ENCODE peak calls at places on chromosomes 13 and 19, in eight cellular contexts. M is Caco-2; E is IMR-90; N is RWPE2; F is uterus; H is left lung; X is hepatocyte; U is CD4-positive, CD25-positive, alpha-beta regulatory T cell. B is an unnamed sample.

GRCh38 chr19:33375760-33376159 is 2.3 kb downstream of the CEBPG start:
- DNase-seq in F (peak; percentile 61), N (no peak), X (no peak), H (no peak), E (peak; percentile 51), U (no peak), M (no peak), B (no peak)

GRCh38 chr13:27953671-27954405 is 15.3 kb downstream of the CDX2 start:
- DNase-seq in U (peak; percentile 56), N (no peak), X (peak; percentile 93), F (peak; percentile 56), M (peak; percentile 96), E (peak; percentile 55), H (peak; percentile 66), B (peak; percentile 32)

GRCh38 chr19:35757231-35757748 is 461 bp upstream of the HSPB6 start:
- DNase-seq in N (peak; percentile 61), H (peak; percentile 81), M (peak; percentile 61), X (peak; percentile 92), E (peak; percentile 96), U (no peak), F (peak; percentile 97), B (peak; percentile 20)

GRCh38 chr19:38650180-38650775 is 2.8 kb downstream of the ACTN4 start:
- DNase-seq in F (no peak), E (no peak), X (peak; percentile 54), N (no peak), H (no peak), U (peak; percentile 60), M (no peak), B (no peak)

GRCh38 chr13:95533545-95534135 is 18.9 kb upstream of the CLDN10 start:
- DNase-seq in M (no peak), H (no peak), X (no peak), N (no peak), U (no peak), F (no peak), E (no peak), B (no peak)

GRCh38 chr19:18898081-18898532 is 2.1 kb upstream of the CERS1 start:
- DNase-seq in H (no peak), E (no peak), M (no peak), U (no peak), F (no peak), X (no peak), N (no peak), B (no peak)

GRCh38 chr19:23718802-23719201 is 31.8 kb upstream of the ZNF675 start:
- DNase-seq in N (no peak), H (no peak), F (no peak), X (no peak), E (no peak), M (no peak), U (no peak), B (no peak)

GRCh38 chr13:26476111-26476743 is 81.3 kb upstream of the WASF3 start:
- DNase-seq in M (no peak), E (peak; percentile 50), F (peak; percentile 30), H (no peak), U (no peak), X (peak; percentile 22), N (no peak), B (no peak)

GRCh38 chr13:66111628-66112027 is 1118.5 kb downstream of the PCDH9 start:
- DNase-seq in N (no peak), F (no peak), M (no peak), E (no peak), U (no peak), H (no peak), X (no peak), B (no peak)

GRCh38 chr13:96968027-96968426 is 26.2 kb downstream of the OXGR1 start:
- DNase-seq in N (no peak), X (no peak), H (no peak), E (no peak), U (no peak), M (peak; percentile 23), F (no peak), B (no peak)

GRCh38 chr19:31337007-31337914 is 12.0 kb downstream of the TSHZ3 start:
- DNase-seq in X (no peak), U (no peak), F (no peak), H (no peak), N (no peak), E (no peak), M (no peak), B (no peak)

GRCh38 chr19:44903602-44904425 is 1.8 kb upstream of the APOE start:
- DNase-seq in N (no peak), U (peak; percentile 64), H (peak; percentile 68), E (peak; percentile 49), M (peak; percentile 89), X (peak; percentile 79), F (peak; percentile 73), B (peak; percentile 67)

GRCh38 chr19:4060621-4061177 is 6.0 kb downstream of the ZBTB7A start:
- DNase-seq in M (no peak), F (peak; percentile 36), N (no peak), U (no peak), E (no peak), X (peak; percentile 26), H (no peak), B (no peak)

GRCh38 chr19:947707-948533 is 22.1 kb downstream of the ARID3A start:
- DNase-seq in F (peak; percentile 24), X (peak; percentile 10), N (peak; percentile 45), E (no peak), U (no peak), H (peak; percentile 85), M (no peak), B (no peak)

GRCh38 chr19:17376935-17377600 is at the start of gene PLVAP:
- DNase-seq in N (no peak), U (no peak), H (no peak), X (no peak), M (no peak), E (no peak), F (no peak), B (no peak)

GRCh38 chr19:34733266-34733825 is 697 bp upstream of the ZNF181 start:
- DNase-seq in X (peak; percentile 68), N (no peak), F (no peak), U (no peak), H (peak; percentile 59), E (no peak), M (peak; percentile 64), B (peak; percentile 13)

GRCh38 chr19:4391701-4392543 is 8.4 kb downstream of the SH3GL1 start:
- DNase-seq in U (no peak), N (no peak), F (no peak), M (no peak), X (no peak), E (peak; percentile 91), H (no peak), B (no peak)

GRCh38 chr13:27839809-27840467 is 47.7 kb downstream of the GSX1 start:
- DNase-seq in U (no peak), M (no peak), N (no peak), F (no peak), E (no peak), X (no peak), H (no peak), B (no peak)

GRCh38 chr13:19179916-19180315 is 1.7 kb downstream of the TUBA3C start:
- DNase-seq in M (no peak), N (no peak), X (no peak), U (no peak), E (no peak), F (no peak), H (no peak), B (no peak)
- H3K9me3 ChIP-seq in M (no peaks in the 10 kb centered on the region), N (no peaks in the 10 kb centered on the region), X (no peaks in the 10 kb centered on the region), U (no peaks in the 10 kb centered on the region), E (peaks cover 45% of the 10 kb centered on the region), F (no peaks in the 10 kb centered on the region), H (no peaks in the 10 kb centered on the region), B (no peaks in the 10 kb centered on the region)

DNA sequence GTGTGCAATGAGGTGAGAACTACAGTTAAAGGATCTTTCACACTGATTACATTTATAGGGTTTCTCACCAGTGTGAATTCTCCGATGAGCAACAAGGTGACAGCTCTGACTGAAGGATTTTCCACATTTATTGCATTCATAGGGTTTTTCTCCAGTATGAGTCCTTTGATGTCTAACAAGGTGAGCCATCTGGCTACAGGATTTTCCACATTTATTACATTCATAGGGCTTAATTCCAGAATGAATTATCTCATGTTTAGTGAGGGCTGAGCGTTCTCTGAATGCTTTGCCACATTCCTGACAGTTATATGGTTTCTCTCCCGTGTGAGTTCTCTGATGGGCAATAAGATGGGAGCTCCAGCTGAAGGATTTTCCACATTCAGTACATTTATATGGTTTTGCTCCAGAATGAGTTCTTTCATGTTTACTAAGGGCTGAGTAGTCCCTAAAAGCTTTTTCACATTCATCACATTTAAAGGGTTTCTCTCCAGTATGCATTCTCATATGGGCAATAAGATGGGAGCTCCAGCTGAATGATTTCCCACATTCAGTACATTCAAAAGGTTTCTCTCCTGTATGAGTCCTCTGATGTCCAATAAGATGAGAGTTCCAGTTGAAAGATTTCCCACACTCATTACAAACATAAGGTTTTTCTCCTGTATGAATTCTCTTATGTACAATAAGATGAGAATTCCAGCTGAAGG is 4.4 kb upstream of the C19orf18 start:
- DNase-seq in E (no peak), H (no peak), F (no peak), N (no peak), U (no peak), M (no peak), X (no peak), B (no peak)
- H3K9me3 ChIP-seq in E (peaks cover 94% of the 10 kb centered on the region), H (peaks cover 36% of the 10 kb centered on the region), F (peaks cover 2% of the 10 kb centered on the region), N (peaks cover 56% of the 10 kb centered on the region), U (peaks cover 86% of the 10 kb centered on the region), M (peaks cover 61% of the 10 kb centered on the region), X (peaks cover 77% of the 10 kb centered on the region), B (peaks cover 76% of the 10 kb centered on the region)

GRCh38 chr19:58279925-58280316 is 1.2 kb downstream of the ZNF8 start:
- DNase-seq in N (no peak), F (no peak), H (no peak), U (no peak), E (no peak), M (no peak), X (no peak), B (no peak)
- H3K9me3 ChIP-seq in N (no peaks in the 10 kb centered on the region), F (no peaks in the 10 kb centered on the region), H (no peaks in the 10 kb centered on the region), U (peaks cover 15% of the 10 kb centered on the region), E (peaks cover 19% of the 10 kb centered on the region), M (no peaks in the 10 kb centered on the region), X (no peaks in the 10 kb centered on the region), B (no peaks in the 10 kb centered on the region)

GRCh38 chr13:105008606-105009005 is 1526.9 kb downstream of the EFNB2 start:
- DNase-seq in H (no peak), X (no peak), M (no peak), E (no peak), U (no peak), F (no peak), N (no peak), B (no peak)
- H3K9me3 ChIP-seq in H (no peaks in the 10 kb centered on the region), X (no peaks in the 10 kb centered on the region), M (no peaks in the 10 kb centered on the region), E (no peaks in the 10 kb centered on the region), U (no peaks in the 10 kb centered on the region), F (no peaks in the 10 kb centered on the region), N (no peaks in the 10 kb centered on the region), B (no peaks in the 10 kb centered on the region)

GRCh38 chr19:54667217-54667616 is 4.4 kb downstream of the LILRB4 start:
- DNase-seq in N (no peak), H (no peak), X (no peak), M (no peak), U (no peak), E (no peak), F (no peak), B (no peak)
- H3K9me3 ChIP-seq in N (no peaks in the 10 kb centered on the region), H (no peaks in the 10 kb centered on the region), X (no peaks in the 10 kb centered on the region), M (no peaks in the 10 kb centered on the region), U (peaks cover 8% of the 10 kb centered on the region), E (peaks cover 44% of the 10 kb centered on the region), F (no peaks in the 10 kb centered on the region), B (no peaks in the 10 kb centered on the region)